ENCODE peak calls at places on chromosome 12, in four cellular contexts. W is cardiac muscle cell, U is upper lobe of right lung, T is OCI-LY7. H is an unnamed sample. For H3K4me1, the result is how much of the 10 kb centered on the place peaks cover.

GRCh38 chr12:40099423-40099853 is 6.4 kb downstream of the SLC2A13 start:
- DNase-seq in T (no peak), W (peak), U (no peak), H (no peak)

GRCh38 chr12:52865090-52865944 is 16.5 kb upstream of the KRT78 start:
- DNase-seq in U (peak), W (peak), T (peak), H (no peak)

GRCh38 chr12:100404769-100405407 is 48.0 kb downstream of the SLC17A8 start:
- DNase-seq in U (no peak), T (peak), W (peak), H (no peak)

GRCh38 chr12:46153267-46153872 is 115.5 kb downstream of the SLC38A1 start:
- DNase-seq in W (peak), T (peak), U (no peak), H (no peak)

GRCh38 chr12:52074006-52074405 is 4.2 kb downstream of the ATG101 start:
- DNase-seq in W (peak), U (no peak), T (no peak), H (no peak)

GRCh38 chr12:132921685-132922084 is 34.3 kb upstream of the CHFR start:
- DNase-seq in U (no peak), W (no peak), T (no peak), H (no peak)

GRCh38 chr12:89451876-89452275 is 72.7 kb downstream of the GALNT4 start:
- DNase-seq in U (no peak), W (peak), T (no peak), H (no peak)

GRCh38 chr12:39613525-39613924 is 6.1 kb downstream of the ABCD2 start:
- DNase-seq in T (no peak), W (no peak), U (no peak), H (no peak)

GRCh38 chr12:52415870-52416750 is 10.0 kb upstream of the KRT82 start:
- DNase-seq in T (no peak), U (no peak), W (peak), H (no peak)

GRCh38 chr12:131865196-131865875 is 29.1 kb upstream of the ULK1 start:
- DNase-seq in U (peak), T (no peak), W (no peak), H (no peak)

GRCh38 chr12:56758728-56759269 is 4.3 kb upstream of the HSD17B6 start:
- DNase-seq in W (peak), U (no peak), T (no peak), H (no peak)

GRCh38 chr12:34390171-34390841 is 368.0 kb downstream of the ALG10 start:
- DNase-seq in T (no peak), U (peak), W (no peak), H (peak)

GRCh38 chr12:97005612-97006011 is 98.6 kb downstream of the NEDD1 start:
- DNase-seq in W (no peak), T (no peak), U (no peak), H (no peak)

GRCh38 chr12:77374687-77375086 is 309.3 kb upstream of the E2F7 start:
- DNase-seq in T (no peak), W (no peak), U (no peak), H (no peak)

GRCh38 chr12:38137287-38137686 is 179.3 kb upstream of the ALG10B start:
- DNase-seq in T (no peak), W (no peak), U (no peak), H (no peak)

GRCh38 chr12:120228291-120229070 is 27.6 kb upstream of the RPLP0 start:
- DNase-seq in U (peak), W (peak), T (peak), H (no peak)

GRCh38 chr12:119642986-119643385 is 24.9 kb upstream of the PRKAB1 start:
- DNase-seq in T (no peak), W (no peak), U (no peak), H (no peak)

GRCh38 chr12:78240827-78241226 is 410.1 kb downstream of the NAV3 start:
- DNase-seq in U (no peak), T (no peak), W (no peak), H (no peak)

GRCh38 chr12:125070661-125071390 is 5.6 kb downstream of the AACS start:
- DNase-seq in W (no peak), T (no peak), U (no peak), H (no peak)

GRCh38 chr12:62913380-62913779 is 21.6 kb downstream of the PPM1H start:
- DNase-seq in T (no peak), U (no peak), W (no peak), H (no peak)

GRCh38 chr12:112198120-112198733 is 72.9 kb downstream of the TRAFD1 start:
- DNase-seq in T (peak), W (peak), U (no peak), H (no peak)

GRCh38 chr12:8687846-8688601 is 9.8 kb upstream of the RIMKLB start:
- DNase-seq in T (peak), W (peak), U (no peak), H (no peak)

GRCh38 chr12:22672951-22673350 is 48.0 kb downstream of the ETNK1 start:
- DNase-seq in U (no peak), T (no peak), W (peak), H (no peak)

GRCh38 chr12:106301611-106302321 is 767 bp upstream of the TCP11L2 start:
- DNase-seq in U (peak), W (peak), T (peak), H (no peak)

GRCh38 chr12:101267111-101267510 is 12.8 kb upstream of the UTP20 start:
- DNase-seq in T (no peak), U (no peak), W (no peak), H (no peak)

GRCh38 chr12:29796823-29797263 is 13.1 kb upstream of the TMTC1 start:
- DNase-seq in W (peak), U (no peak), T (no peak), H (no peak)

GRCh38 chr12:22229652-22230279 is 104.7 kb downstream of the ST8SIA1 start:
- DNase-seq in T (no peak), U (no peak), W (no peak), H (no peak)

GRCh38 chr12:19799886-19800602 is 360.8 kb downstream of the AEBP2 start:
- DNase-seq in T (no peak), W (peak), U (no peak), H (no peak)
- H3K27ac ChIP-seq in T (no peak), W (no peak), U (peak), H (no peak)

DNA sequence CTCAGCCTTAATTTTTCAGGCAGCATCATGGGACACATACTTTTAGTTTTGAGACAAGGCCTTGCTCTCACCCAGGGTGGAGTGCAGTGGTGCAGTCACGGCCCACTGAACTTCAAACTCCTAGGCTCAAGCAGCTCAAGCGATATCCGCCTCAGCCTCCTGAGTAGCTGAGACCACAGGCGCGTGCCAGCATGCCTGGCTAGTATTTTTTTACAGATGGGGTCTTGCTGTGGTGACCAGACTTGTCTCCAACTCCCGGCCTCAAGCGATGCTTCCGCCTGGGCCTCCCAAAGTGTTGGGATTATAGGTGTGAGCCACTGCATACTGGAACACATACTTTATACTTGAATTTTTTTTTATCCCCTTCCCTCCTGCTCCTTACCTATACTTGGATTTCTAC is 2.8 kb downstream of the RDH5 start:
- DNase-seq in U (no peak), W (no peak), T (no peak), H (no peak)
- H3K4me1 ChIP-seq in U (half or more), W (under half), T (under half), H (under half)

DNA sequence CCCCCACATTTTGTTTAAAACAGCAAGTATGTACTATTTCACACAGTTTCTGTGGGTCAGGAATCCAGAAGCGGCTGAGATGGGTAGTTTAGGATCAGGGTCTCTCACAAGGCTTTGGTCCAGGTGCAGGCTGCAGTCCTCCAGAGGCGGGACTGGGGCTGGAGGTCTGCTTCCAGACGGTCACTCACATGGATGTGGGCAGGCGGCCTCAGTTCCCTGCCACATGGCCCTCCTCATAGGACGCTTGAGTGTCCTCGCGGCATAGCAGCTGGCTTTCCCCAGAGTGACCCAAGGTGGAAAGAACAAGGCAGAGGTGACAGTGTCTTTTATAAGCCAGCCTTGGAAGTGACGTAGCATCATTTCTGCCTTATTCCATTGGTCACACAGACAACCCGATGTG is 7.9 kb upstream of the C1RL start:
- DNase-seq in U (peak), W (no peak), T (no peak), H (no peak)
- TF ChIP-seq CTCF in U (no peak), W (no peak), T (no peak), H (no peak)

GRCh38 chr12:108115746-108116125 is 13.4 kb upstream of the WSCD2 start:
- DNase-seq in T (no peak), U (no peak), W (no peak), H (no peak)

GRCh38 chr12:108117902-108118301 is 11.2 kb upstream of the WSCD2 start:
- DNase-seq in U (no peak), W (no peak), T (no peak), H (no peak)

GRCh38 chr12:108119126-108119973 is 9.7 kb upstream of the WSCD2 start:
- DNase-seq in U (no peak), W (no peak), T (no peak), H (no peak)

GRCh38 chr12:108116254-108116653 is 12.8 kb upstream of the WSCD2 start:
- DNase-seq in W (no peak), U (no peak), T (no peak), H (no peak)

DNA sequence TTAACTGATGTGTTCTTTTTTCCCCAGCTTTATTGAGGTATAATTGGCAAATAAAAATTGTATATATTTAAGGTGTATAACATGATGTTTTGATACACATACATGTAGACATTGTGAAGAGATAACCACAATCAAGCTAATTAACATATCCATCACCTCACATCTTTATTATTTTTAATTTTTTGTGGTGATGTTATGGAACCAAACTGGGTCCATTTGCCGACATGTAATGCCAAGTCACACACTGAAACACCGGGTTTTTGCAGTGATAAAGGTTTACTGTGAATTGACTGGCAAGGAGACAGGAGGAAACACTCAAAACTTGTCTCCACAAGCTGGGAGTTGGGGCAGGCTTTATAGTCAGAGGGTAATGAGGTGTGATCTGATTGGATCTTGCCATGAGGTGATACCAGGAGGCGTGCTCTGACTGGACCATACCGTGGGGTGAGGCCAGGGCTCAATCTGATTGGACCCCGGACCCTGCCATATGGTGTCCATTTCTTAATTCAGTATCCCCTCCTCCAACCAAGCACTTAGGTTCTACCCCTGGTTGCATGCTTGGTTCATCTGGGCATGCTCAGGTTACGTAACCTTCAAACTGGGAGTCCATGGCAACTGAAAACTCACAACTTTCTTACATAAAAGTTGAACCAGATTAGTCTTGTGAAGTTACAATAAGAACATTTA is 11.8 kb upstream of the WSCD2 start:
- DNase-seq in U (no peak), T (no peak), W (no peak), H (no peak)
- H3K27ac ChIP-seq in U (no peak), T (no peak), W (no peak), H (no peak)

GRCh38 chr12:54415223-54415929 is 3.7 kb downstream of the ITGA5 start:
- DNase-seq in T (no peak), W (no peak), U (no peak), H (no peak)
- H3K4me1 ChIP-seq in T (under half), W (under half), U (half or more), H (half or more)

GRCh38 chr12:113838896-113839295 is 127.2 kb downstream of the RBM19 start:
- DNase-seq in U (no peak), W (no peak), T (no peak), H (no peak)

GRCh38 chr12:113835913-113836312 is 130.2 kb downstream of the RBM19 start:
- DNase-seq in T (no peak), U (no peak), W (no peak), H (no peak)

GRCh38 chr12:113837059-113837458 is 129.1 kb downstream of the RBM19 start:
- DNase-seq in T (no peak), W (peak), U (no peak), H (no peak)

GRCh38 chr12:113835433-113835832 is 130.7 kb downstream of the RBM19 start:
- DNase-seq in U (no peak), W (no peak), T (no peak), H (no peak)

GRCh38 chr12:113837528-113838296 is 128.4 kb downstream of the RBM19 start:
- DNase-seq in T (no peak), U (no peak), W (no peak), H (no peak)
- TF ChIP-seq CTCF in T (no peak), U (no peak), W (peak), H (no peak)

DNA sequence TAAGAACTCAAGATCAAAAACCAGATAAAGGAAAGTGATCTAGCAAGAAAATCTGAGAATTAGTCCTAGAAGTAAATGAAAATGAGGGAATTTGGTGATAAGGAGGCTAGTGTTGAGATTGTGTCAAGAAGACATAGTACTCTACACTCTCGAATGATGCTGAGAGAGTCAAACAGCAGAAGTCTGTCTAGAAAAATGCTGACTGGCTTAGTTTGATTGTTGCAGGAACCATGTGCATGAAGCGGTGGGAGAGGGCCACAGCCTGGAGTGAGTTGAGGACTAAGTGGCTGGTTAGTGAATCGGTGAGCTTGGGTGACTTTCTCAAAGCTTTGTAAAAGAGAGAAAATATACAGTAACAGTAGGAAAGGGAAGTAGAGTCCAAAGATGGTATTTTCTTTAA is 124.5 kb downstream of the LRIG3 start:
- DNase-seq in W (no peak), T (no peak), U (no peak), H (no peak)
- H3K27ac ChIP-seq in W (no peak), T (no peak), U (no peak), H (no peak)

GRCh38 chr12:175759-176158 is 38.2 kb downstream of the SLC6A12 start:
- DNase-seq in T (no peak), W (no peak), U (no peak), H (no peak)
- H3K4me1 ChIP-seq in T (under half), W (under half), U (under half), H (under half)

DNA sequence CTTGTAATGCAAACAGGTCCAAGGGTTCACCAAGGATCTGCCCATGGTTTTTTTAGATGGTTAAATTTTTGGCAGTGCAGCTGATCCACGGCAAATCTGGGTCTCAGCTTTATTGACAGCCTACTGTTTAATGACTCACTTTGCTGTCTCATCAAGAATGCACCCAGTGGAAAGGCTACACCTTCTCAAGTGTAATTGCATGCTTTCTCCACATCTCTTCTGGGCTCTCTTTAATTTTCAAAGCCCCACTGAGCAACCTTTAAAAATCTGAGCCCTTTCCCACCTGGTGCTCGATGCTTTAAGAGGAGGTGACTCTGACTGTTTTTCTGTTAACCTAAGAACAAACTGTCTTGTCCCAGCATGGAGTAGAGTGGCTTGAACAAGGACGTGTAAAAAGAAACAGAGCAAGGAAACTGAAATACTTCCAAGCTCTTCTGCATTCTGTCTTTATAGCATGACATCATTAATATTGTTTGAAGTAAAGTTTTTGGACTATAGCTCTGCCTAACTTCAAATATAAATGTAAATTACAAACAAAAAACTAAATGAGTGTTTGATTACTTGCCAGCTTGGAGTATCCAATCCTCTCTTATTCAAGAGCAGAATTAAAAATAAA is 214.2 kb upstream of the KRR1 start:
- DNase-seq in U (no peak), T (no peak), W (peak), H (no peak)
- TF ChIP-seq CTCF in U (no peak), T (no peak), W (peak), H (peak)

GRCh38 chr12:48198985-48199384 is 4.1 kb downstream of the OR10AD1 start:
- DNase-seq in T (no peak), U (no peak), W (no peak), H (no peak)
- H3K27ac ChIP-seq in T (no peak), U (peak), W (no peak), H (peak)

H was measured in RWPE2.